ENCODE peak calls at places on chromosomes 16 and 17, in six cellular contexts. M is prostate gland; L is NCI-H1105; Z is stimulated activated CD4-positive, alpha-beta T cell treated with anti-CD3 and anti-CD28 coated beads, TNF-alpha, amount 100 ng/mL, for 48 hours; F is kidney; S is A172. W is an unnamed sample.
A peak's percentile ranks its signal among the peaks of the same experiment; 100 is the strongest.

GRCh38 chr17:44331249-44331760 is 6.7 kb upstream of the SLC25A39 start:
- DNase-seq in M (peak; percentile 63), Z (peak; percentile 62), L (peak; percentile 44), F (peak; percentile 52), S (peak; percentile 80), W (peak; percentile 79)

GRCh38 chr17:6450926-6451717 is 6.9 kb downstream of the PIMREG start:
- DNase-seq in M (no peak), L (no peak), Z (no peak), S (no peak), F (no peak), W (no peak)

GRCh38 chr17:34527121-34527907 is 52.1 kb upstream of the TMEM132E start:
- DNase-seq in F (no peak), S (no peak), Z (no peak), M (no peak), L (no peak), W (no peak)

GRCh38 chr17:40355123-40355803 is 9.3 kb downstream of the GJD3 start:
- DNase-seq in F (peak; percentile 90), S (peak; percentile 44), Z (peak; percentile 68), L (peak; percentile 31), M (peak; percentile 57), W (peak; percentile 66)

GRCh38 chr16:78462261-78463208 is 363.1 kb downstream of the WWOX start:
- DNase-seq in F (peak; percentile 63), S (no peak), L (peak; percentile 24), Z (no peak), M (no peak), W (no peak)

GRCh38 chr17:28983286-28984240 is 22.3 kb downstream of the SEZ6 start:
- DNase-seq in L (no peak), S (no peak), F (no peak), M (no peak), Z (no peak), W (no peak)

GRCh38 chr17:9943343-9943742 is 38.3 kb upstream of the RCVRN start:
- DNase-seq in Z (no peak), L (no peak), M (no peak), S (no peak), F (no peak), W (no peak)

GRCh38 chr17:47969975-47970724 is 763 bp upstream of the CDK5RAP3 start:
- DNase-seq in S (no peak), M (no peak), F (no peak), L (no peak), Z (no peak), W (no peak)

GRCh38 chr17:72429066-72429638 is 308.3 kb downstream of the SOX9 start:
- DNase-seq in Z (no peak), S (no peak), M (no peak), F (no peak), L (no peak), W (no peak)

GRCh38 chr16:46768809-46769208 is 20.7 kb upstream of the MYLK3 start:
- DNase-seq in M (no peak), Z (no peak), F (no peak), L (peak; percentile 94), S (no peak), W (no peak)

GRCh38 chr16:69320731-69321073 is 9.6 kb downstream of the VPS4A start:
- DNase-seq in M (no peak), F (no peak), L (no peak), S (no peak), Z (no peak), W (no peak)

GRCh38 chr17:15513859-15514446 is 46.5 kb upstream of the CDRT4 start:
- DNase-seq in S (no peak), L (no peak), Z (no peak), M (no peak), F (no peak), W (no peak)

GRCh38 chr17:17300624-17301568 is 2.3 kb upstream of the NT5M start:
- DNase-seq in Z (peak; percentile 56), S (no peak), F (peak; percentile 80), M (no peak), L (no peak), W (peak; percentile 55)

GRCh38 chr16:79597775-79598174 is 2.8 kb downstream of the MAF start:
- DNase-seq in M (no peak), Z (no peak), S (no peak), L (no peak), F (no peak), W (no peak)

GRCh38 chr16:55853114-55853513 is 20.2 kb upstream of the CES1 start:
- DNase-seq in F (no peak), Z (no peak), M (no peak), S (no peak), L (no peak), W (no peak)

GRCh38 chr17:46182961-46183360 is 10.3 kb downstream of the KANSL1 start:
- DNase-seq in Z (no peak), M (no peak), S (no peak), F (no peak), L (no peak), W (no peak)

GRCh38 chr16:85994492-85995433 is 95.8 kb downstream of the IRF8 start:
- DNase-seq in Z (no peak), L (no peak), S (no peak), F (no peak), M (no peak), W (no peak)

W was measured in fibroblast of villous mesenchyme.